ENCODE peak calls at places on chromosomes 7 and 10, in seven cellular contexts. M is HepG2, X is stomach, F is mucosa of descending colon, P is sigmoid colon, H is DND-41, D is tibial nerve. K is an unnamed sample.
A peak's percentile ranks its signal among the peaks of the same experiment; 100 is the strongest.

GRCh38 chr7:124085168-124085567 is 52.3 kb upstream of the TMEM229A start:
- DNase-seq in X (peak; percentile 95), P (no peak), H (no peak), M (no peak), D (no peak), F (peak; percentile 43), K (no peak)

GRCh38 chr10:79936625-79937255 is 12.2 kb downstream of the SFTPD start:
- DNase-seq in D (no peak), H (no peak), M (no peak), X (no peak), P (no peak), F (no peak), K (no peak)

GRCh38 chr10:100912013-100912608 is 652 bp upstream of the SLF2 start:
- DNase-seq in H (no peak), F (no peak), D (no peak), M (no peak), P (no peak), X (no peak), K (no peak)

GRCh38 chr10:3122486-3123205 is 49.9 kb downstream of the PITRM1 start:
- DNase-seq in X (no peak), F (no peak), P (no peak), H (no peak), M (no peak), D (no peak), K (no peak)

GRCh38 chr10:62374862-62375710 is 917 bp downstream of the ZNF365 start:
- DNase-seq in H (no peak), D (no peak), F (no peak), X (no peak), M (no peak), P (no peak), K (no peak)

GRCh38 chr10:6795571-6795970 is 215.5 kb upstream of the PRKCQ start:
- DNase-seq in H (no peak), M (no peak), F (no peak), X (no peak), D (no peak), P (no peak), K (no peak)

GRCh38 chr7:132187869-132188789 is 388.1 kb downstream of the PLXNA4 start:
- DNase-seq in F (no peak), X (no peak), P (no peak), M (no peak), D (no peak), H (no peak), K (no peak)

GRCh38 chr10:1156616-1156886 is 100.4 kb downstream of the WDR37 start:
- DNase-seq in P (peak; percentile 18), M (no peak), H (no peak), X (peak; percentile 11), D (no peak), F (no peak), K (no peak)

GRCh38 chr7:121530251-121531174 is 134.4 kb upstream of the FAM3C start:
- DNase-seq in X (peak; percentile 26), D (no peak), P (no peak), F (no peak), H (no peak), M (no peak), K (peak; percentile 20)

GRCh38 chr7:9022456-9022855 is 589.0 kb downstream of the NXPH1 start:
- DNase-seq in M (no peak), F (no peak), D (no peak), X (no peak), H (no peak), P (no peak), K (no peak)

GRCh38 chr7:128954830-128955797 is 17.4 kb downstream of the IRF5 start:
- DNase-seq in P (no peak), X (no peak), M (no peak), H (no peak), F (no peak), D (no peak), K (no peak)

GRCh38 chr7:81155654-81156373 is 237.0 kb upstream of the SEMA3C start:
- DNase-seq in F (no peak), M (peak; percentile 98), H (no peak), X (no peak), P (no peak), D (no peak), K (no peak)

GRCh38 chr7:68503400-68503799 is 1094.9 kb upstream of the AUTS2 start:
- DNase-seq in P (no peak), M (no peak), H (no peak), X (no peak), D (no peak), F (no peak), K (no peak)

GRCh38 chr7:115477193-115477651 is 553.3 kb downstream of the TFEC start:
- DNase-seq in M (no peak), X (no peak), D (no peak), F (peak; percentile 35), H (no peak), P (no peak), K (no peak)

GRCh38 chr7:139741813-139742344 is 35.9 kb downstream of the HIPK2 start:
- DNase-seq in P (no peak), D (no peak), M (no peak), X (no peak), F (no peak), H (no peak), K (no peak)

GRCh38 chr7:18505870-18506460 is 10.4 kb downstream of the HDAC9 start:
- DNase-seq in D (no peak), H (no peak), P (no peak), F (no peak), X (no peak), M (no peak), K (no peak)

GRCh38 chr7:18508441-18509427 is 13.2 kb downstream of the HDAC9 start:
- DNase-seq in F (no peak), X (no peak), M (peak; percentile 12), P (no peak), D (no peak), H (no peak), K (no peak)

GRCh38 chr7:18513343-18513742 is 17.8 kb downstream of the HDAC9 start:
- DNase-seq in P (no peak), M (no peak), X (no peak), F (no peak), H (no peak), D (no peak), K (no peak)

GRCh38 chr7:18511351-18511750 is 15.8 kb downstream of the HDAC9 start:
- DNase-seq in F (no peak), X (no peak), H (no peak), D (no peak), P (no peak), M (no peak), K (no peak)

DNA sequence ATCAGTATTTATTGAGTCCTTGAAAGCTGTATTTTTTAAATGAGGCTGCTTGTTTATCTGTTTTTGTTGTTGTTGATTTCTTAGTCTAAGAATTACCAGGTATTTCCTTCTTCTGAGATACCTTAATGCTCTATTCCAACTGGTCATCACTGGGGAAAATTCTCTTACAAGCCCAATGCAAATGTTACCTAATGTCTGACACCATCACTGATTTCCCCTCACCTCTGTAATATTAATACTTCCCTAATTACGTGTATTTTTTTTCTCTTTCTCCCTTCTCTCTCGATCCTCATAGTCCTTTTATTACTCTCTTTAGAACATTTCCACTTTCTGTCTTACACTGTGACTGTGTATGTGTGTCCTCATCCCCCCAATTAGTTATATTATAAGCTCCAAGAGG is 13.9 kb downstream of the HDAC9 start:
- DNase-seq in H (no peak), M (no peak), F (no peak), X (no peak), P (no peak), D (no peak), K (no peak)
- H3K4me3 ChIP-seq in H (no peak overlapping the region), M (no peak overlapping the region), F (no peak overlapping the region), X (no peak overlapping the region), P (no peak overlapping the region), D (no peak overlapping the region), K (no peak overlapping the region)

GRCh38 chr10:72323108-72323932 is 31.4 kb downstream of the DNAJB12 start:
- DNase-seq in X (no peak), M (no peak), P (no peak), D (no peak), F (no peak), H (no peak), K (no peak)
- H3K4me1 ChIP-seq in X (peaks cover 86% of the 10 kb centered on the region), M (peaks cover 86% of the 10 kb centered on the region), P (peaks cover 49% of the 10 kb centered on the region), D (peaks cover 54% of the 10 kb centered on the region), F (peaks cover 22% of the 10 kb centered on the region), H (peaks cover 86% of the 10 kb centered on the region), K (peaks cover 84% of the 10 kb centered on the region)

DNA sequence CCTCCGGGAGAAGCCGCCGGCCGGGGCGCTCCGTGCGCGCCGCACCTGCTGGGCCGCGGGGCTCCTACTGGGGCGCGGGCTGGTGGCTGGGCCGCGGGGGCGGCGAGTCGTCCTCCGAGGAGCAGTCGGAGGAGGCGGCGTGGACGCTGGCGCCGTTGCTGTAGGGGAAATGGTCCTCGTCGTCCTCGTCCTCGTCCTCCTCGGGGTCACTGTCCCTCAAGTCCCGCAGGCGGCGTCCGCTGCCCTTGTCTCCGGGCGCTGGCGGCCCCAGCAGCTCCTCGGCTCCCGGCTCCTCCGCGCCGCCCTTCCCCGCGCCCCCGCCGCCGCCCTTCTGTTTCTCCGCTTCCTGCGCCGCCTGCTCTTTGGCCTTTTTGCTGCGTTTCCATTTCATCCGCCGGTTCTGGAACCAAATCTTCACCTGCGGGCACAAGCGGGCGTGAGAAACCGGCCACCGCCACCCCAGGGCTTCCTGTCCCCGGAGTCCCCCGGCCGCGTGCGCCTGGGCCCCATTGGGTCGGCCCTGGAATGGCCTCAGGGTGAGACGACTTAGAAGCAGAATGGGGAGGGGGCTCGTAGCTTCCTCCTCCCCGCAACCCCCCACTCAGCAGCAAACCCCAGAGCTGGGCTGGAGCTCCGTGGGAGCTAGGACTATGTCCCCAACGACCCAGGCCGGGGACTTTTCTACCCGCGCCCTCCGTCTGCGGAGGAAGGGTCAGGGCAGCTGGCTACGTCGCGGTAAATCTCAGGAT is 4.8 kb downstream of the MNX1 start:
- DNase-seq in H (no peak), D (no peak), P (no peak), X (no peak), F (no peak), M (no peak), K (no peak)
- H3K4me3 ChIP-seq in H (no peak overlapping the region), D (peak overlapping the region; percentile 14), P (no peak overlapping the region), X (peak overlapping the region; percentile 13), F (no peak overlapping the region), M (no peak overlapping the region), K (no peak overlapping the region)

GRCh38 chr10:110432814-110433565 is 64.7 kb upstream of the DUSP5 start:
- DNase-seq in P (peak; percentile 26), F (no peak), D (no peak), X (peak; percentile 13), H (no peak), M (no peak), K (no peak)

GRCh38 chr10:110430369-110431273 is 67.1 kb upstream of the DUSP5 start:
- DNase-seq in P (peak; percentile 39), X (peak; percentile 68), M (no peak), D (no peak), H (no peak), F (no peak), K (no peak)

GRCh38 chr10:110431659-110432058 is 66.0 kb upstream of the DUSP5 start:
- DNase-seq in P (peak; percentile 43), X (peak; percentile 23), M (no peak), D (no peak), F (no peak), H (no peak), K (no peak)

GRCh38 chr10:110433740-110434139 is 64.0 kb upstream of the DUSP5 start:
- DNase-seq in X (peak; percentile 69), D (no peak), M (no peak), H (no peak), P (peak; percentile 44), F (no peak), K (no peak)

DNA sequence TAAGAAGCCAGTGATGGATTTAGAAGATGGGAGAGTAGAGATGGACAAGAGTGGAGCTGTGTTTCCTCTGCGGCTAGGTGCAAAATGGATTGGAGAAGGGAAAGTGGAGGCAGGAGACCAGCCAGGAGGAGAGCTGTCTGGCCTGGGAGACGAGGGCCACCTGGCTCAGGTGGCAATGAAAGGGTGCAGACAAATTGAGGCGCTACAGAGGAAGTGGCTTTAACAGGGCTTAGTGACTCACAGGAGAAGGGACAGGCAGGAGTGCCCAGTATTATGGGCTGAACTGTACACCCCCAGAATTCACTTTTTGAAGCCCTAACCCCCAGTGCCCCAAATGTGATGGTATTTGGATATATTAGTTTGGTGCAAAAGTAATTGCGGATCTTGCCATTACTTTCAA is 65.6 kb upstream of the DUSP5 start:
- DNase-seq in X (peak; percentile 22), P (peak; percentile 7), M (no peak), D (no peak), H (no peak), F (no peak), K (no peak)
- H3K4me1 ChIP-seq in X (peaks cover 3% of the 10 kb centered on the region), P (no peaks in the 10 kb centered on the region), M (no peaks in the 10 kb centered on the region), D (peaks cover 10% of the 10 kb centered on the region), H (no peaks in the 10 kb centered on the region), F (no peaks in the 10 kb centered on the region), K (peaks cover 4% of the 10 kb centered on the region)